ENCODE peak calls at places on chromosome 10, in four cellular contexts. G is IMR-90, K is K562, M is keratinocyte. Y is an unnamed sample. For H3K9me1, the result is how much of the 10 kb centered on the place peaks cover.

GRCh38 chr10:110918633-110919348 is at the start of gene BBIP1:
- DNase-seq in K (no peak), G (peak), M (peak), Y (peak)

GRCh38 chr10:63467833-63468232 is 2.1 kb upstream of the JMJD1C start:
- DNase-seq in K (no peak), M (no peak), G (peak), Y (no peak)

GRCh38 chr10:88792656-88793055 is 9.9 kb upstream of the LIPM start:
- DNase-seq in K (no peak), G (peak), M (no peak), Y (no peak)

GRCh38 chr10:110153396-110153795 is 54.0 kb upstream of the MXI1 start:
- DNase-seq in G (no peak), K (no peak), M (no peak), Y (no peak)

GRCh38 chr10:49844775-49845561 is 82.8 kb upstream of the OGDHL start:
- DNase-seq in M (no peak), K (no peak), G (peak), Y (peak)

GRCh38 chr10:78973901-78974408 is 94.8 kb upstream of the ZMIZ1 start:
- DNase-seq in K (peak), M (no peak), G (peak), Y (peak)

GRCh38 chr10:50932113-50932512 is 46.7 kb upstream of the A1CF start:
- DNase-seq in M (no peak), K (no peak), G (peak), Y (no peak)

GRCh38 chr10:80407836-80408197 is 534 bp upstream of the PRXL2A start:
- DNase-seq in M (no peak), G (no peak), K (no peak), Y (peak)

GRCh38 chr10:72852428-72852827 is 41.1 kb upstream of the OIT3 start:
- DNase-seq in G (no peak), K (no peak), M (no peak), Y (no peak)

GRCh38 chr10:124032982-124033886 is 60.2 kb downstream of the CHST15 start:
- DNase-seq in K (peak), G (peak), M (no peak), Y (peak)

GRCh38 chr10:96910488-96911395 is 78.6 kb downstream of the LCOR start:
- DNase-seq in G (peak), K (peak), M (no peak), Y (peak)

GRCh38 chr10:21194510-21194993 is 297.4 kb upstream of the NEBL start:
- DNase-seq in G (no peak), M (no peak), K (no peak), Y (peak)

GRCh38 chr10:132707776-132708171 is 78.2 kb downstream of the NKX6-2 start:
- DNase-seq in G (no peak), K (no peak), M (no peak), Y (no peak)

GRCh38 chr10:89670926-89671325 is 25.9 kb upstream of the PANK1 start:
- DNase-seq in G (peak), M (no peak), K (no peak), Y (no peak)

GRCh38 chr10:61896854-61897661 is 4.4 kb upstream of the ARID5B start:
- DNase-seq in K (peak), M (peak), G (peak), Y (peak)

GRCh38 chr10:61195219-61195618 is 251.2 kb upstream of the RHOBTB1 start:
- DNase-seq in G (no peak), M (no peak), K (no peak), Y (no peak)

GRCh38 chr10:43229208-43230061 is 37.4 kb downstream of the RASGEF1A start:
- DNase-seq in K (no peak), G (no peak), M (no peak), Y (no peak)

GRCh38 chr10:80204193-80204714 is 1.1 kb downstream of the ANXA11 start:
- DNase-seq in M (no peak), K (no peak), G (no peak), Y (no peak)

GRCh38 chr10:36283827-36284226 is 641.7 kb upstream of the FZD8 start:
- DNase-seq in K (no peak), M (no peak), G (no peak), Y (no peak)

GRCh38 chr10:133158756-133159610 is 1.0 kb upstream of the KNDC1 start:
- DNase-seq in M (no peak), K (peak), G (no peak), Y (no peak)

GRCh38 chr10:84267503-84268126 is 22.8 kb downstream of the RGR start:
- DNase-seq in M (no peak), G (peak), K (peak), Y (peak)

GRCh38 chr10:101766306-101766705 is 9.6 kb downstream of the FGF8 start:
- DNase-seq in G (no peak), K (no peak), M (no peak), Y (no peak)

GRCh38 chr10:1043532-1043995 is 5.4 kb downstream of the IDI1 start:
- DNase-seq in G (no peak), K (no peak), M (no peak), Y (peak)

GRCh38 chr10:86364551-86365345 is 1.8 kb downstream of the GRID1 start:
- DNase-seq in M (no peak), G (no peak), K (no peak), Y (no peak)

GRCh38 chr10:132186488-132187413 is at the start of gene DPYSL4:
- DNase-seq in M (no peak), K (peak), G (no peak), Y (peak)

GRCh38 chr10:50622497-50623298 is 1.1 kb downstream of the SGMS1 start:
- DNase-seq in M (no peak), K (peak), G (peak), Y (peak)

GRCh38 chr10:61470730-61471129 is 17.5 kb upstream of the TMEM26 start:
- DNase-seq in G (no peak), M (no peak), K (no peak), Y (no peak)

GRCh38 chr10:43421519-43421918 is 12.5 kb upstream of the HNRNPF start:
- DNase-seq in M (no peak), G (no peak), K (no peak), Y (no peak)

GRCh38 chr10:89414879-89415821 is 782 bp downstream of the IFIT5 start:
- DNase-seq in K (no peak), G (peak), M (no peak), Y (peak)

GRCh38 chr10:21634599-21635365 is 100.8 kb downstream of the MLLT10 start:
- DNase-seq in M (no peak), G (peak), K (no peak), Y (no peak)

DNA sequence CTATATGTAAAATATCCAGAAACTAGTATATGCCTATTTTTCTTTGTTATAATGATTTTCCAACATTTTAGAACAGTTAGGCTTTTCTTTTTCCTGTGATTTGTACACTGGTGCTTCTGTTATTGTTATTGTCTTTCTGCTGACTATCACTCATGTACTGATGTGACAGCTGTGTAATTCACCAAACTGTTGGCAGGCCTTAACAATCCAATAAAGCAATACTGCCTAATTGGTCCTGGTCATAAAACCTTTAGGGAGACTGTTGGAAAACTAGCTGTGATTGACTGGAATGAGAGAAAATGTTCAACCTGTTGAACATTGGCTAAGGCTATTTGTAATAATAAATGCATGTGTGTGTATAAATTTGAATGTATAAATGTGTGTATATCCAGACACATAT is 956.6 kb downstream of the REEP3 start:
- DNase-seq in M (no peak), K (no peak), G (no peak), Y (no peak)
- H3K9me1 ChIP-seq in M (under half), K (under half), G (under half), Y (under half)

GRCh38 chr10:103231047-103231551 is 14.6 kb upstream of the RPEL1 start:
- DNase-seq in K (no peak), M (no peak), G (peak), Y (peak)

GRCh38 chr10:103224133-103224532 is 21.6 kb upstream of the RPEL1 start:
- DNase-seq in G (no peak), M (no peak), K (no peak), Y (no peak)

GRCh38 chr10:103232772-103233488 is 12.8 kb upstream of the RPEL1 start:
- DNase-seq in G (peak), K (no peak), M (no peak), Y (no peak)

GRCh38 chr10:103226011-103226410 is 19.7 kb upstream of the RPEL1 start:
- DNase-seq in M (no peak), K (no peak), G (no peak), Y (no peak)

DNA sequence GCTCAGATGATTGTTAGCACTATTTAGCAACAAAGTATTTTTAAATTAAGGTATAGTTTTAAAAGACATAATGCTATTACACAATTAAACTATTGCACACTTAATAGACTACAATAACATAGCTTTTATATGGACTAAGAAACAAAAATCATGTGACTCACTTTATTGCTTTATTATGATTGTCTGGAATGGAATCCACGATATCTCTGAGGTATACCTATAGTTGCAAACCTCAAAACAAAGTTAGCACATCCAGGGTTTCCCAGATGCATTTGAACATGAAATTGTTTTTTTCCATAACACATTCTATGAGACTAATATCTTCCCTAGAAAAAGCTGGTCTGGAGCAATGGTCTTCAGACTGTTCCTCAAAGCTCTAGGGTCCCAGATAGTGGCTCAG is 18.3 kb upstream of the RPEL1 start:
- DNase-seq in K (no peak), M (no peak), G (peak), Y (no peak)
- H3K9me1 ChIP-seq in K (under half), M (under half), G (under half), Y (under half)

GRCh38 chr10:6811153-6811552 is 231.1 kb upstream of the PRKCQ start:
- DNase-seq in M (no peak), K (no peak), G (no peak), Y (no peak)
- H3K9me1 ChIP-seq in M (under half), K (under half), G (under half), Y (under half)

DNA sequence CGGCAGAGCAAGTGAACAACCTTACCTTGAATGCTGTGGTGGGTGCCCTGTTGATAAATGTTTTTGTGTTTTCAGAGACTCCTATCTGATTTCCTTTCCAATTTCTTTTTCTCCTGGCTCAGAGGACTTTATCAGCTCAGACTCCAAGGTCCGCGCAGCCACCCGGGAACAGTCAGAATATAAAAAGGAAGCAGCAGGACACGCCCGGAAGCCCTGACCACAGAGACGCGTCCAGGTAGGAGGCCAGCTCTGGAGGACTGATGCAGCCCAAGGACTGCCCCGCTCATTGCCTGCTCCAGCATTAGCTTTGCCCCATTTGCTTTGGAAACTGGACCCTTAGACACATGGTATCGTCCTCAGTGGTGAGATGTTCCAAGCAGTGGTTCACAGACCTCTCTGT is 61.4 kb downstream of the TACC2 start:
- DNase-seq in G (no peak), M (no peak), K (no peak), Y (no peak)
- H3K9me1 ChIP-seq in G (under half), M (under half), K (under half), Y (under half)

GRCh38 chr10:74419491-74420466 is 268.8 kb downstream of the ADK start:
- DNase-seq in G (peak), M (no peak), K (peak), Y (peak)

GRCh38 chr10:74418285-74418872 is 267.4 kb downstream of the ADK start:
- DNase-seq in G (no peak), K (no peak), M (no peak), Y (peak)

GRCh38 chr10:74417397-74417796 is 266.4 kb downstream of the ADK start:
- DNase-seq in M (no peak), K (no peak), G (no peak), Y (no peak)

GRCh38 chr10:74415440-74415839 is 264.4 kb downstream of the ADK start:
- DNase-seq in K (no peak), G (no peak), M (no peak), Y (no peak)
- H3K9me1 ChIP-seq in K (under half), G (under half), M (under half), Y (under half)

GRCh38 chr10:28276384-28276783 is 26.5 kb downstream of the MPP7 start:
- DNase-seq in M (no peak), G (no peak), K (no peak), Y (no peak)

GRCh38 chr10:28278842-28279241 is 24.0 kb downstream of the MPP7 start:
- DNase-seq in M (no peak), K (no peak), G (no peak), Y (no peak)

GRCh38 chr10:28274475-28274874 is 28.4 kb downstream of the MPP7 start:
- DNase-seq in K (no peak), M (no peak), G (no peak), Y (no peak)

GRCh38 chr10:28269842-28270456 is 32.9 kb downstream of the MPP7 start:
- DNase-seq in G (no peak), M (peak), K (no peak), Y (no peak)

GRCh38 chr10:28273343-28273742 is 29.5 kb downstream of the MPP7 start:
- DNase-seq in K (no peak), G (no peak), M (no peak), Y (no peak)
- H3K9me1 ChIP-seq in K (under half), G (under half), M (under half), Y (under half)

GRCh38 chr10:4685495-4685894 is 140.5 kb upstream of the AKR1E2 start:
- DNase-seq in M (no peak), G (no peak), K (no peak), Y (no peak)
- H3K9me1 ChIP-seq in M (under half), G (under half), K (under half), Y (under half)